ENCODE peak calls at places on chromosomes 1 and 21, in four cellular contexts. X is fibroblast of mammary gland, T is tibial nerve, B is hepatocyte. F is an unnamed sample.

GRCh38 chr21:18499761-18500376 is 96.3 kb upstream of the TMPRSS15 start:
- DNase-seq in T (peak), B (peak), X (peak), F (peak)

GRCh38 chr21:36535618-36536241 is 55.8 kb upstream of the CLDN14 start:
- DNase-seq in T (no peak), X (no peak), B (no peak), F (no peak)

GRCh38 chr1:223114871-223115270 is 28.2 kb downstream of the TLR5 start:
- DNase-seq in T (no peak), X (peak), B (no peak), F (no peak)

GRCh38 chr1:36710008-36710407 is 227.3 kb upstream of the CSF3R start:
- DNase-seq in T (no peak), B (no peak), X (no peak), F (no peak)

GRCh38 chr1:6535214-6535613 is 19.1 kb downstream of the NOL9 start:
- DNase-seq in B (no peak), T (no peak), X (no peak), F (no peak)

GRCh38 chr1:13996334-13996733 is 296.3 kb downstream of the PRDM2 start:
- DNase-seq in X (peak), T (no peak), B (no peak), F (no peak)

GRCh38 chr1:156664949-156665411 is 12.2 kb downstream of the NES start:
- DNase-seq in X (no peak), B (peak), T (no peak), F (no peak)

GRCh38 chr1:17279001-17279830 is 28.8 kb upstream of the PADI4 start:
- DNase-seq in B (no peak), T (no peak), X (no peak), F (no peak)

GRCh38 chr1:219988387-219988786 is 57.9 kb downstream of the EPRS1 start:
- DNase-seq in X (no peak), T (no peak), B (no peak), F (no peak)

GRCh38 chr1:197850918-197851317 is 51.5 kb upstream of the C1orf53 start:
- DNase-seq in B (no peak), T (no peak), X (no peak), F (no peak)

GRCh38 chr1:221856188-221857093 is 114.6 kb upstream of the DUSP10 start:
- DNase-seq in X (peak), T (no peak), B (no peak), F (peak)

GRCh38 chr1:169390303-169390702 is 22.3 kb downstream of the BLZF1 start:
- DNase-seq in X (no peak), T (no peak), B (no peak), F (no peak)

GRCh38 chr1:225835752-225836151 is 25.8 kb downstream of the EPHX1 start:
- DNase-seq in T (peak), X (peak), B (no peak), F (no peak)

GRCh38 chr1:37699147-37699546 is 6.8 kb downstream of the CDCA8 start:
- DNase-seq in T (no peak), B (no peak), X (no peak), F (no peak)

GRCh38 chr1:56002272-56002671 is 577.1 kb downstream of the PLPP3 start:
- DNase-seq in B (no peak), T (no peak), X (no peak), F (no peak)
- H3K4me3 ChIP-seq in B (no peak), T (no peak), X (no peak), F (no peak)

GRCh38 chr1:193066606-193067005 is 7.2 kb downstream of the RO60 start:
- DNase-seq in X (no peak), T (no peak), B (no peak), F (no peak)

GRCh38 chr1:193070395-193070753 is 11.0 kb downstream of the RO60 start:
- DNase-seq in T (no peak), B (no peak), X (no peak), F (no peak)

GRCh38 chr1:193070942-193071341 is 11.5 kb downstream of the RO60 start:
- DNase-seq in B (no peak), T (no peak), X (no peak), F (no peak)

GRCh38 chr1:193068013-193068412 is 8.6 kb downstream of the RO60 start:
- DNase-seq in X (peak), B (no peak), T (no peak), F (peak)

GRCh38 chr1:193069748-193070394 is 10.5 kb downstream of the RO60 start:
- DNase-seq in X (peak), B (no peak), T (no peak), F (peak)
- TF ChIP-seq CTCF in X (peak), B (peak), T (no peak), F (peak)

DNA sequence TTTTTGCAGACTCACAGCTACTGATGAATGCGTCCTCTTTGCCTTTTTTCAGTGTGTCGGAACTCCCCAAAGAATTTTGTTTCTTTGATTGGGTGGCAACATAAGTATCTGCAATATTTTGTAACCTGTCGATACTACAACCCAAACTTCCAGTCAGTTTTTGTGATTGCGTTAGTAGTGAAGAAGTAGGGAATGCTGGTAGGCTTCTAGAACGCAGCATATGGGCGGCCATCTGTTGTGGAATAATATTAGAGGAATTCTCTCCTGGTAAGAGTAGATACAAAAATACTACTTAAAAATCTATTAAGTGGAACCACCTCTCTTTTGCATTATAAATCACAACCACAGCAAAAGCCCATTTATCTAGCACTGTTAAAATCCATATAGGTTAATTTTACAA is 107.4 kb downstream of the LYST start:
- DNase-seq in X (no peak), T (no peak), B (no peak), F (no peak)
- H3K4me3 ChIP-seq in X (no peak), T (no peak), B (no peak), F (no peak)

GRCh38 chr1:83520797-83521196 is 478.1 kb downstream of the TTLL7 start:
- DNase-seq in B (no peak), X (peak), T (no peak), F (peak)
- TF ChIP-seq CTCF in B (no peak), X (no peak), T (no peak), F (no peak)

DNA sequence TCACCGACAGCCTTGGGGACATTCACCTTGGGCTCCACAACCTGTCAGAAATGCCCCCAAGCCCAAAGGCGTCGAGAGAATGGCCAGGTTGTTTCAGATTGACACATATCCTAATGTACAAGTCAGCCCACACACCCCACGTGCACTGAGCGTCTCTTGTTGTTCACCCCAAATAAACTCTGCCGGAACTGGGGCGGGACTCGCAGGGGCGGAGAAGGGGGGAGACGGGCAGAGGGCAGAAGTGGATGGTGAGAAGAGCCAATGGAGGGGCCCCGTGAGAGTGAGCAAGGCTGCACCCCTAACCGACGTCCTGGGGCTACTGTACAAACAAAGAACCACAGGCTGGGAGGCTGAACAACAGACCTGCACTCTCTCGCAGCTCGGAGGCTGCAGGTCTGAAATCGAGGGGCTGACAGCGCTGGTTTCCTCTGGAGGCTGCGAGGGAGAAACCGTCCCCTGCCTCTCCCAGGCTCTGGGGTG is 8.5 kb upstream of the UMODL1 start:
- DNase-seq in T (no peak), B (no peak), X (no peak), F (no peak)
- H3K4me3 ChIP-seq in T (no peak), B (no peak), X (no peak), F (no peak)

DNA sequence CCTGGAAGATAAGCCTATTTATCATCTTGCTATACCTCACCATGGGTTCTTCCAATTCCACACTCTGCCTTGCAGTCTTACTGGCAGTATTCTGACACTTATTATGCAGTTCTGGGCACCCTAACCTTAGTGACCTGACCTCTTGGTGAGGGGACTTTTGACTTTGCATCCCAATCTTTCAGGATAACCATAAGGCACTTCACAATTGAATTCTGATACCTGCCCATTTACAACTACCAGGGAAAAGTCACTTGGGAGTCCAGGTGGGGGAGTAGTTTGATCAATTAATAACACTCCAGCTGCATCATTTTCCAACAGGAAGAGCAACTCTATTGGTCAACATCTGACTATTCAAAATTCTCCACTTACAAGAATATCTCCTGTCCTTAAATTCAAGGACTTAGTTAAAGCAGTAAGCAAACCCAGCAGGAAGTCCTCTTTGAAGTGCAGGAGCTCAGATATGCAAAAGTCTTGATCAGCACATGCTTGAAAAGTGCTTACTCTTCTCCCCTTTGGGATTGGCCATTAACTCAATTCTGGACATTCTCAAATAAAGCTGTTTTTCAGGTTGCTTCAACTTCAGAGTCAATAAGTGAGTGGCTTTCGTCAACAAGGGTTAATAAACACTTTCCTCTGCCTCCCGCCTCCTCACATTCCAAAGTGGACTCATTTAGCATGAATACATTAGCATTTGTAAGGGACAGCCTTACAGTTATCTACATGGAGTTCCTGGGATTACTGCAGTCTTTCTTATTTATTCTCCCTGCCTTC is 177.4 kb upstream of the NRIP1 start:
- DNase-seq in B (no peak), T (no peak), X (no peak), F (peak)
- TF ChIP-seq CTCF in B (no peak), T (no peak), X (no peak), F (peak)

GRCh38 chr1:41363632-41364320 is 2.5 kb downstream of the FOXO6 start:
- DNase-seq in B (no peak), T (no peak), X (no peak), F (no peak)
- H3K4me3 ChIP-seq in B (no peak), T (no peak), X (no peak), F (no peak)

GRCh38 chr21:45291613-45292398 is 4.1 kb upstream of the POFUT2 start:
- DNase-seq in X (no peak), B (peak), T (no peak), F (no peak)

GRCh38 chr21:45289134-45289533 is 1.4 kb upstream of the POFUT2 start:
- DNase-seq in B (no peak), T (no peak), X (no peak), F (no peak)

GRCh38 chr21:45288441-45288841 is 746 bp upstream of the POFUT2 start:
- DNase-seq in X (no peak), T (no peak), B (peak), F (no peak)

GRCh38 chr21:45290948-45291612 is 3.4 kb upstream of the POFUT2 start:
- DNase-seq in T (no peak), B (peak), X (peak), F (no peak)

DNA sequence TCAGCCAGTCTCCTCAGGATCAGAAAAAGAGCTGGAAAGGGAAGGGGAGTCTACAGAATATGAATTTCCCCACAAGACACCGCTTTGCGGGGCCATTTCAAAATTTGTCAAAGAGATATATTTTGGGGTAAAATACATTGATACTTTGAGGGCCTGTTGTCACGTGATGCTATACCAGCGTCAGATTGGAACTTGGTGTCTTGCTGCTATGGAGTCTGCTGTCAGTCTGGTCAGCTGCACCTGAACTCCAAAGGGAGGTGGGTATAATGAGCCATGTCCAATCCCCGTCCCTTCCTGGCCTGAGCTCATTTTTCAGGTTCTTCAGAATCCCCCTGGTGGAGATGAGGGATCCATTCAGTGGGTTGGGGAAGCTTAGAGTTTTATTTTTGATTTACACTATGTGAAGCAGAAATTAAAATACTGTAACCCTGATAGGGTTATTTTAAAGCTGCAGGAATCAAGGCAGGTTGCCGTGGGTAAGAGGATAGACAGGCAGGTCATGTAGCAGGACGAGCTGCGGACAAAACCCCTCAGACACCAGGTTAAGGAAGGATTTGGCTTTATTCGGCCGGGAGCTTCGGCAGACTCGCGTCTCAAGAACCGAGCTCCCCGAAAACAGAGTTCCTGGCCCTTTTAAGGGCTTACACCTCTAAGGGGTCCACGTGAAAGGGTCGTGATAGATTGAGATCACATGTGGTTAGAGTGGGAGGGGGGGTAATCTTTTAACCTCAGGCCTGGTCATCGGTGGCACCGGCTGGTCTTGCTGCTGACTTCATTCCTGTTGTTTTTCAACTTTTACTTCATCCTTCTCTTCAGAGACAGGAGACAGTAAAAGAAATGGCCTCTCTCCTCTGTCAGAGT is 2.2 kb upstream of the POFUT2 start:
- DNase-seq in T (no peak), B (peak), X (peak), F (no peak)
- TF ChIP-seq CTCF in T (no peak), B (no peak), X (peak), F (peak)